ENCODE peak calls at places on chromosomes 6 and 20, in five cellular contexts. E is effector memory CD4-positive, alpha-beta T cell; F is small intestine; O is activated naive CD4-positive, alpha-beta T cell treated with Interleukin-2 at 50 U/mL for 16 hours; P is sigmoid colon. T is an unnamed sample.

GRCh38 chr6:157538163-157538562 is 157.2 kb downstream of the ZDHHC14 start:
- DNase-seq in E (no peak), P (no peak), O (no peak), F (peak; percentile 40), T (no peak)

GRCh38 chr6:30265594-30265993 is 52.4 kb upstream of the TRIM26 start:
- DNase-seq in F (no peak), E (no peak), O (no peak), P (no peak), T (no peak)

GRCh38 chr20:58389324-58389967 is 417 bp downstream of the VAPB start:
- DNase-seq in O (no peak), P (peak; percentile 72), F (peak; percentile 40), E (no peak), T (no peak)

GRCh38 chr20:50121858-50122271 is 8.9 kb upstream of the UBE2V1 start:
- DNase-seq in O (no peak), F (no peak), E (no peak), P (no peak), T (no peak)

GRCh38 chr6:71239694-71240093 is 48.9 kb upstream of the OGFRL1 start:
- DNase-seq in F (no peak), P (no peak), E (no peak), O (no peak), T (no peak)

GRCh38 chr6:87730310-87730709 is 28.3 kb upstream of the AKIRIN2 start:
- DNase-seq in P (peak; percentile 75), F (peak; percentile 37), O (no peak), E (no peak), T (no peak)

GRCh38 chr6:28544211-28544610 is 18.5 kb downstream of the GPX5 start:
- DNase-seq in F (no peak), P (no peak), E (no peak), O (no peak), T (no peak)

GRCh38 chr20:33653900-33654596 is 8.1 kb upstream of the C20orf144 start:
- DNase-seq in P (peak; percentile 72), F (peak; percentile 99), E (no peak), O (no peak), T (no peak)

GRCh38 chr6:7650876-7651275 is 60.9 kb downstream of the SNRNP48 start:
- DNase-seq in F (no peak), O (no peak), E (no peak), P (no peak), T (no peak)

GRCh38 chr20:22403860-22404608 is 180.3 kb downstream of the FOXA2 start:
- DNase-seq in O (no peak), F (peak; percentile 40), E (no peak), P (no peak), T (no peak)

GRCh38 chr20:41654292-41654691 is 36.1 kb upstream of the CHD6 start:
- DNase-seq in P (no peak), E (no peak), F (peak; percentile 31), O (no peak), T (no peak)

GRCh38 chr6:20875369-20875963 is 341.2 kb downstream of the CDKAL1 start:
- DNase-seq in O (no peak), P (no peak), E (no peak), F (no peak), T (no peak)

GRCh38 chr20:44738779-44739477 is 6.7 kb upstream of the KCNK15 start:
- DNase-seq in P (no peak), F (peak; percentile 85), O (peak; percentile 33), E (peak; percentile 7), T (no peak)

T was measured in chondrocyte.